ENCODE peak calls at places on chromosomes 5 and 9, in seven cellular contexts. U is iPS DF 6.9, N is psoas muscle, E is pancreas, Y is stomach, H is tibial artery, F is PC-3. C is an unnamed sample. For H3K4me1, the result is how much of the 10 kb centered on the place peaks cover.

GRCh38 chr5:168404366-168404765 is 81.9 kb upstream of the RARS1 start:
- DNase-seq in U (no peak), N (no peak), E (no peak), Y (no peak), H (no peak), F (peak), C (no peak)

GRCh38 chr9:130555968-130556367 is 23.4 kb upstream of the FUBP3 start:
- DNase-seq in U (no peak), N (no peak), E (no peak), Y (no peak), H (no peak), F (peak), C (no peak)

GRCh38 chr5:134555889-134556311 is 30.4 kb downstream of the JADE2 start:
- DNase-seq in U (no peak), N (peak), E (no peak), Y (peak), H (peak), F (peak), C (peak)

GRCh38 chr5:134189031-134189430 is 12.3 kb upstream of the SKP1 start:
- DNase-seq in U (no peak), N (no peak), E (peak), Y (peak), H (no peak), F (no peak), C (no peak)

GRCh38 chr5:127518319-127518621 is 830 bp downstream of the PRRC1 start:
- DNase-seq in U (no peak), N (no peak), E (no peak), Y (no peak), H (no peak), F (peak), C (no peak)

GRCh38 chr9:113556877-113557593 is 93.5 kb downstream of the RGS3 start:
- DNase-seq in U (no peak), N (no peak), E (no peak), Y (no peak), H (no peak), F (peak), C (peak)

GRCh38 chr5:58849995-58850667 is 267.3 kb downstream of the RAB3C start:
- DNase-seq in U (peak), N (no peak), E (peak), Y (peak), H (no peak), F (peak), C (no peak)

GRCh38 chr5:153551537-153552079 is 61.1 kb downstream of the GRIA1 start:
- DNase-seq in U (peak), N (no peak), E (no peak), Y (no peak), H (no peak), F (peak), C (no peak)

GRCh38 chr5:172437445-172438303 is 16.7 kb downstream of the SH3PXD2B start:
- DNase-seq in U (no peak), N (peak), E (peak), Y (peak), H (peak), F (peak), C (peak)

GRCh38 chr9:17810728-17811634 is 232.1 kb downstream of the SH3GL2 start:
- DNase-seq in U (no peak), N (no peak), E (peak), Y (peak), H (no peak), F (peak), C (peak)

GRCh38 chr5:134079748-134080581 is 34.5 kb upstream of the TCF7 start:
- DNase-seq in U (no peak), N (no peak), E (no peak), Y (no peak), H (no peak), F (no peak), C (no peak)

GRCh38 chr9:15416880-15417279 is 5.8 kb upstream of the SNAPC3 start:
- DNase-seq in U (no peak), N (no peak), E (peak), Y (peak), H (no peak), F (peak), C (peak)

GRCh38 chr5:14348142-14348541 is 205.0 kb downstream of the TRIO start:
- DNase-seq in U (no peak), N (no peak), E (no peak), Y (no peak), H (no peak), F (no peak), C (no peak)

GRCh38 chr5:171269717-171270116 is 39.3 kb upstream of the TLX3 start:
- DNase-seq in U (no peak), N (no peak), E (no peak), Y (no peak), H (no peak), F (no peak), C (no peak)

GRCh38 chr5:9265391-9266287 is 280.2 kb downstream of the SEMA5A start:
- DNase-seq in U (no peak), N (no peak), E (no peak), Y (no peak), H (no peak), F (peak), C (no peak)

GRCh38 chr9:108444400-108445358 is 411.1 kb downstream of the ACTL7B start:
- DNase-seq in U (no peak), N (no peak), E (no peak), Y (no peak), H (peak), F (peak), C (no peak)

GRCh38 chr5:75320341-75320740 is 16.7 kb upstream of the HMGCR start:
- DNase-seq in U (no peak), N (no peak), E (no peak), Y (no peak), H (no peak), F (no peak), C (no peak)

GRCh38 chr5:98474802-98475201 is 298.7 kb upstream of the RGMB start:
- DNase-seq in U (no peak), N (no peak), E (no peak), Y (no peak), H (no peak), F (no peak), C (no peak)

GRCh38 chr9:13756943-13757342 is 477.5 kb upstream of the MPDZ start:
- DNase-seq in U (no peak), N (no peak), E (no peak), Y (no peak), H (no peak), F (no peak), C (no peak)

GRCh38 chr5:52844885-52845284 is 57.2 kb downstream of the ITGA1 start:
- DNase-seq in U (no peak), N (no peak), E (no peak), Y (no peak), H (no peak), F (no peak), C (no peak)

GRCh38 chr9:82490019-82490499 is 501.5 kb downstream of the SPATA31D1 start:
- DNase-seq in U (no peak), N (no peak), E (no peak), Y (no peak), H (no peak), F (peak), C (no peak)

GRCh38 chr5:140108093-140109049 is 5.5 kb upstream of the PURA start:
- DNase-seq in U (no peak), N (peak), E (peak), Y (peak), H (peak), F (peak), C (peak)

GRCh38 chr5:124289122-124289521 is 457.3 kb downstream of the ZNF608 start:
- DNase-seq in U (no peak), N (no peak), E (peak), Y (peak), H (peak), F (no peak), C (peak)

GRCh38 chr5:109695005-109695926 is 5.5 kb downstream of the MAN2A1 start:
- DNase-seq in U (no peak), N (no peak), E (no peak), Y (no peak), H (no peak), F (no peak), C (no peak)

GRCh38 chr9:73176450-73176875 is 24.8 kb downstream of the ANXA1 start:
- DNase-seq in U (no peak), N (no peak), E (no peak), Y (no peak), H (no peak), F (peak), C (no peak)

GRCh38 chr9:111622626-111623025 is 8.5 kb upstream of the DNAJC25 start:
- DNase-seq in U (no peak), N (peak), E (no peak), Y (peak), H (peak), F (peak), C (no peak)

GRCh38 chr5:1111727-1112289 is at the start of gene SLC12A7:
- DNase-seq in U (no peak), N (no peak), E (peak), Y (peak), H (no peak), F (peak), C (peak)

GRCh38 chr5:167908596-167908995 is 382.8 kb upstream of the WWC1 start:
- DNase-seq in U (no peak), N (no peak), E (no peak), Y (no peak), H (peak), F (no peak), C (no peak)

GRCh38 chr5:73591698-73592501 is 26.4 kb downstream of the UTP15 start:
- DNase-seq in U (no peak), N (no peak), E (no peak), Y (no peak), H (no peak), F (peak), C (no peak)

GRCh38 chr5:179153921-179154345 is 93.8 kb downstream of the ZNF354C start:
- DNase-seq in U (no peak), N (no peak), E (no peak), Y (no peak), H (peak), F (no peak), C (no peak)

GRCh38 chr5:73968729-73969128 is 342.7 kb downstream of the ARHGEF28 start:
- DNase-seq in U (no peak), N (no peak), E (no peak), Y (no peak), H (no peak), F (no peak), C (no peak)

GRCh38 chr9:114691046-114691955 is 9.3 kb upstream of the TEX48 start:
- DNase-seq in U (no peak), N (no peak), E (no peak), Y (no peak), H (no peak), F (peak), C (no peak)

GRCh38 chr5:150505041-150505511 is 2.9 kb upstream of the NDST1 start:
- DNase-seq in U (no peak), N (peak), E (no peak), Y (no peak), H (no peak), F (no peak), C (no peak)
- H3K4me1 ChIP-seq in U (under half), N (half or more), E (half or more), Y (half or more), H (half or more), F (under half), C (half or more)

DNA sequence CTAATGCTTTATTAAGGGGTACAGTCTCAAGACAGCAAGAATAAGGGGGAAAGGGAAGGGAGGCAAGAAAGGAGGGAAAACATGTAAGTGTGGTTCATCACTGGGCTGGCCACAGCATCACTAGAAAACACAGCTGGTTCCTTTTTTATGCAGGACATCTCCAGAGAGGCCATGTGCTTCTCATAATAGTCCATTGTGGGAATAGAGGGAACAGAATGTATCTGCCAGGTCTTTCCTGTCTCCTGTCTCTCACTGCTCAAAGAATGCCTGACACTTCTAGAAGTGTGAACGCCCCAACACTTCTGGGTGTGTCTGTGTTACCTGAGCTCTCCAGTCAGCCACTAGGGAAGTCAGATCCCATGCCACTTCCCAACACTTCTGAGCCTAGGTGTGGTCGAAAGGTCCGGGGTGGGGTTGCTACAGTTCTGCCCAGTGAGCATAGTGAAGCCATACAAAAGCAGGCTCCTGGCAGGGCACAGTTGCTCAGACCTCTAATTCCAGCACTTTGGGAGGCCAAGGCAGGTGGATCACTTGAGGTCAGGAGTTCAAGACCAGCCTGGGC is 255.6 kb upstream of the SLC30A5 start:
- DNase-seq in U (no peak), N (no peak), E (no peak), Y (no peak), H (no peak), F (no peak), C (no peak)
- H3K27ac ChIP-seq in U (no peak), N (no peak), E (no peak), Y (no peak), H (no peak), F (no peak), C (no peak)

DNA sequence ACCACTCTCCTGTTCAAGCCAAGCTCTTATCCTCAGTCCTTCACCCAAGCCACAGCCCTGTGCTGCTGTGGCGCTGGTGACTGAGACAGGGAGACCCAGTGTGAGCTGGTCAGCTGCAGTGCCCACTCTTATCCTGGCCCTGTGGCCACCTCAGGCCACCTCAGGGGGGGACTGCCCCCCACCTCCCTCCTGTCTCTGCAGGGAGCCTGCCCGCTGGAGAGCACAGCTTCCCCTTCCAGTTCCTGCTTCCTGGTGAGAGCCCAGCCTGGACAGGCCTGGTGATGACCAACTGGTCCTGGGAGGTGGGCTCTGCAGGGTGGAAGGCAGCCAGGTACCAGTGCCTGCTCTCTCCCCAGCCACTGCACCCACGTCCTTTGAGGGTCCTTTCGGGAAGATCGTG is 5.5 kb upstream of the EHMT1 start:
- DNase-seq in U (no peak), N (no peak), E (no peak), Y (no peak), H (no peak), F (no peak), C (no peak)
- H3K4me1 ChIP-seq in U (under half), N (under half), E (under half), Y (half or more), H (under half), F (under half), C (under half)

DNA sequence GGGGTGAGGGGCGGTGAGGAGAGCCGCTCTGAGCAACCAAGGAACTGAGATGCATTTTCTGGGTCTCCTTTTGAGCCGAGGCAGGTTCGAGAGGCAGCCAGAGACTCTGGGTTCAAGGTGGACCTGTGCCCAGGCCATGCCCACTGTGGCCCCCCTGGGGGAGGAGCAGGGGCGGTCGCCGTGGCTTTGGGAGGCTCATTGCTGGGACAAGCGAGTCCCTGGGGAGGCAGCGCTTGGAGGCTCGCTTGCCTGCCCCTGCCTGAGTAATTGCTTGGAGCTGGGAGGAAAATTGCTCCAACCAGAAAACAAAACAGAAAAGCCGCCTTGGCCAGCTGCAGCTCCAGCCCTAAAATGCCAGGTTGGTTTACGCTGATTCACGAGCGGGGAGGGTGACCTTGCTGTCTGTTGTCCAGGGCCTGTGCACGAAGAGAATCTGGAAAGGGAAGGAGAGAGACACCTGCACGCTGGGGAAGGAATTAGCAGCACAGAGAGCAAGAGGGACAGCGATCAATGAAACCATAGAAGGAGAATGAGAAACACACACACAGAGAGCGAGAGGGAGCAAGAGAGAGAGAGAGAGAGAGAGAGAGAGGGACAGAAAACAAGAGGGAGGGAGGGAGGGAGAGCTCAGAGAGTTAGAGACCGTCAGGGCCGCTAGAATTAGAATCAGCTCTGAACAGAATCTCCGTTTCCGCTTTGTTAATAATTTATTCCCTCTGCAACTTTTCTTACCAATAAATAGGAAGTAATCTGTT is 25.3 kb downstream of the NTNG2 start:
- DNase-seq in U (no peak), N (no peak), E (no peak), Y (no peak), H (no peak), F (no peak), C (no peak)
- H3K27ac ChIP-seq in U (no peak), N (no peak), E (no peak), Y (no peak), H (no peak), F (no peak), C (no peak)

DNA sequence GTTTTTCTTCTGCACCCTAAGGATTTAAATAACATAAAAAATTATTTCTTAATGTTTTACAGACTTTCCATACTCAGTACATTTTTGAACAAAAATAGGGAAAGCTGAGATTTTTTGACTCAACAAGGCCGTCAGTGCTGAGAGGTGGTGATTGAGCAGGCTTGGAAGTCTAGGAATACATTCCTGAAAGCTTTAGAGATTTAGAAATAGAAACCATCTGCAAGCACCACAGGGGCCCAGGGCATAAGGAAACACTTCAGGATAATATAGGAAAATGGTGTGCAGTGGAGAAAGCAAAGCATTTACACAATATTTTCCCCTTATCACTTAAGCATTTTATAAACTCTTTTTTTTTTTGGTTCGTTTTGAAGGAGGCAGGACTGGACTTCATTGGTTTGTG is 5.2 kb downstream of the BASP1 start:
- DNase-seq in U (no peak), N (no peak), E (no peak), Y (no peak), H (no peak), F (no peak), C (no peak)
- H3K4me1 ChIP-seq in U (under half), N (under half), E (under half), Y (under half), H (under half), F (under half), C (under half)

GRCh38 chr5:143224672-143225071 is 178.8 kb downstream of the NR3C1 start:
- DNase-seq in U (no peak), N (no peak), E (no peak), Y (no peak), H (no peak), F (no peak), C (no peak)
- H3K27ac ChIP-seq in U (no peak), N (no peak), E (no peak), Y (no peak), H (no peak), F (no peak), C (no peak)

GRCh38 chr9:135045264-135046155 is 42.0 kb upstream of the OLFM1 start:
- DNase-seq in U (no peak), N (no peak), E (no peak), Y (peak), H (no peak), F (no peak), C (no peak)
- H3K4me1 ChIP-seq in U (under half), N (under half), E (under half), Y (under half), H (under half), F (under half), C (under half)

GRCh38 chr9:36162211-36162610 is 7.0 kb upstream of the CCIN start:
- DNase-seq in U (no peak), N (no peak), E (no peak), Y (no peak), H (no peak), F (no peak), C (no peak)
- H3K27ac ChIP-seq in U (peak), N (no peak), E (no peak), Y (no peak), H (peak), F (no peak), C (peak)

DNA sequence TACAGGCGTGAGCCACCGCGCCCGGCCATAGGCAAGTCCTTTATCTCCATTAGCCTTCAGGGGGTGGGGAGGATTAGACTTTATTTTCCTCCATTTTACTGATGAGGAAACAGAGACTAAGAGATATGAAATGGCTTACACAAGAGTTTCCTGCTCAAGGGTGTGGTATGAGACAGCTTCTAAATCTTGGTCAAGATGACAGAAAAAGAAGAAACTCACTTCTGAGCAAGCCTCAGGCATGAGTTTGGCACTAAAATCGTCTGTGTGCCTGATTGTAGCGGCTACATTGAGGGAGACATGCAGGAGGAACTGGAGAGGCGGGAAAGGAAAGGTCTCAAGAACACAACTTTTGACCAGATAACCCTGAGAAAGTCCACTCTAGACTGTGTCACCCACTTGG is 3.8 kb downstream of the HK3 start:
- DNase-seq in U (no peak), N (no peak), E (no peak), Y (no peak), H (no peak), F (no peak), C (no peak)
- H3K4me1 ChIP-seq in U (under half), N (under half), E (under half), Y (under half), H (under half), F (under half), C (under half)